ENCODE peak calls at places on chromosomes 6 and 20, in four cellular contexts. Y is H9, J is astrocyte, X is PC-3. Z is an unnamed sample.

GRCh38 chr20:25017257-25017803 is 24.8 kb upstream of the APMAP start:
- DNase-seq in J (no peak), Y (peak), X (peak), Z (no peak)

GRCh38 chr6:19849736-19850135 is 12.6 kb downstream of the ID4 start:
- DNase-seq in J (no peak), X (no peak), Y (no peak), Z (no peak)

GRCh38 chr6:1463751-1464397 is 74.5 kb downstream of the FOXF2 start:
- DNase-seq in Y (no peak), J (no peak), X (no peak), Z (no peak)

GRCh38 chr6:25874118-25874517 is at the start of gene SLC17A3:
- DNase-seq in J (no peak), X (no peak), Y (no peak), Z (no peak)

GRCh38 chr20:18058661-18059467 is 1.1 kb upstream of the OVOL2 start:
- DNase-seq in J (no peak), Y (peak), X (peak), Z (no peak)

GRCh38 chr20:48215536-48215935 is 430.3 kb upstream of the SULF2 start:
- DNase-seq in Y (peak), X (peak), J (no peak), Z (no peak)

GRCh38 chr6:24858154-24858801 is 59.6 kb upstream of the ARMH2 start:
- DNase-seq in J (no peak), X (peak), Y (no peak), Z (peak)

GRCh38 chr20:52905235-52905634 is 66.9 kb upstream of the TSHZ2 start:
- DNase-seq in X (no peak), J (no peak), Y (no peak), Z (no peak)

GRCh38 chr20:440636-441035 is 21.7 kb downstream of the TBC1D20 start:
- DNase-seq in Y (no peak), J (peak), X (no peak), Z (no peak)

GRCh38 chr6:121430514-121431460 is 4.7 kb upstream of the GJA1 start:
- DNase-seq in Y (no peak), X (peak), J (no peak), Z (no peak)

GRCh38 chr6:16057411-16057810 is 71.5 kb upstream of the MYLIP start:
- DNase-seq in X (peak), J (no peak), Y (no peak), Z (no peak)

GRCh38 chr6:16060039-16060438 is 68.8 kb upstream of the MYLIP start:
- DNase-seq in Y (peak), J (no peak), X (no peak), Z (peak)

GRCh38 chr6:16058188-16058780 is 70.6 kb upstream of the MYLIP start:
- DNase-seq in J (no peak), X (no peak), Y (no peak), Z (no peak)

GRCh38 chr6:16061833-16062232 is 67.1 kb upstream of the MYLIP start:
- DNase-seq in Y (no peak), X (no peak), J (no peak), Z (no peak)

DNA sequence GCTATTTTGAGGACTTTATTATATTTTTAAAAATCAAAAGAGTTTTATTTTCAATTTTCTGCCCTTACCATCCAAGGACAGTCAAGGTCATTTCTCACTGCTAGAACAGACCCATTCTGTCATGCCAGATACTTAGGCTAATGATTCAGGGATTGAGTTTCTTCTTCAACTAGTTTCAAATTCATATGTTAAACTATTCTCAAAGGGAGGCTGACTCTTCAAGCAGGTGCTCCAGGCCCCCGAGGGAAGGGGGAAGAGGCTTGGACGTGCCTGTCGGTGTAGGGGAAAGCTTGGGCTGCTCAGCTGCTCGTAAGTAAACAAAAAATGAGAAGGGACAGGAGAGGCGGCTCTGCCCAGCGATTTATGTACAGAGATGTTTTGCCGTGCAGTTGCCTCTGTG is 69.4 kb upstream of the MYLIP start:
- DNase-seq in J (no peak), Y (peak), X (no peak), Z (no peak)
- H3K4me2 ChIP-seq in J (no peak), Y (peak), X (peak), Z (no peak)

GRCh38 chr20:44182135-44182765 is 4.7 kb downstream of the JPH2 start:
- DNase-seq in Y (no peak), J (no peak), X (no peak), Z (no peak)

GRCh38 chr20:44185574-44185973 is 1.4 kb downstream of the JPH2 start:
- DNase-seq in J (no peak), Y (no peak), X (no peak), Z (no peak)

GRCh38 chr20:44182863-44183262 is 4.1 kb downstream of the JPH2 start:
- DNase-seq in J (no peak), X (no peak), Y (no peak), Z (no peak)

GRCh38 chr20:44181611-44182010 is 5.4 kb downstream of the JPH2 start:
- DNase-seq in J (no peak), X (no peak), Y (no peak), Z (no peak)

DNA sequence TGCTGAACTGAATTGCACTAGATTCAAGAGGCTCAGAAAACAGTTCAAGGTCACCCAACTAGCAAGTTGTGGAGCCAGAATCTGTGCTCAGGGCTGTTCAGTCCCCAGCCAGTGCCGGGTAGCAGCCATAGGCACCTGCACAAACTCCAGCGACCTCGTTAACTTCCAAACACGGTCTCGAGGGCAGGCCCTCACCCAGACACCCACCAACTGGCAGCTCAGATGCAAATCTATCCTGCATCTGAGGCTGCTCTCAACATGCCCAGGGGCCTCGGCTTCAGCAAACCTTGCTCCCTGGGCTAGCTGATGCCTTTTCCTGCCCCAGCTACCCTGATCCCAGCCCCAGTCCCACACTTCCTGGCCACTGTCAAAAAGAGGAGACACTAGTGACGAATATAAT is 3.7 kb downstream of the JPH2 start:
- DNase-seq in Y (no peak), X (no peak), J (no peak), Z (no peak)
- H3K4me2 ChIP-seq in Y (no peak), X (no peak), J (no peak), Z (no peak)

DNA sequence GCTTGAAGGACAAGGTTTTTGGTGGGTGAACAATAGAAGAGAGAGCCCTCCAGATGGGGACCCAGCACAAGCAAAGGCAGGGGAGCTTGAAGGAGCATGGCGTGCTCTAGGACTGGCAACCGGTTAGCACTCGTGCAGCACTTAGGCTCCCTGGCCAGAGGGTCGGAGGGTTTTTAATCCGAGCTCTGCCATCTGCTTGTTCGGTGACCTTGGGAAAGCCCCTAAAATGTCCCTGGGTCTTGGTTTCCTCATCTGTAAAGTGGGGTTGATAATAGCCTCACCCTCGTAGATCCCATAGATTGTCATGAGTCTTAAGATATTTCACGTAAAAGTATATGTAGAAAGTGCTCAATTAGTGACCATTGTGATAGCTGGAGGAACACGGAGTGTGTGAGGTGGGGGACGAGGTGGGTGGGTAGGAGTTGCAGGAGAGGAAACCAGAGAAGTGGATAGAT is 16.6 kb upstream of the HCK start:
- DNase-seq in X (no peak), J (no peak), Y (no peak), Z (peak)
- H3K4me2 ChIP-seq in X (no peak), J (no peak), Y (no peak), Z (no peak)

DNA sequence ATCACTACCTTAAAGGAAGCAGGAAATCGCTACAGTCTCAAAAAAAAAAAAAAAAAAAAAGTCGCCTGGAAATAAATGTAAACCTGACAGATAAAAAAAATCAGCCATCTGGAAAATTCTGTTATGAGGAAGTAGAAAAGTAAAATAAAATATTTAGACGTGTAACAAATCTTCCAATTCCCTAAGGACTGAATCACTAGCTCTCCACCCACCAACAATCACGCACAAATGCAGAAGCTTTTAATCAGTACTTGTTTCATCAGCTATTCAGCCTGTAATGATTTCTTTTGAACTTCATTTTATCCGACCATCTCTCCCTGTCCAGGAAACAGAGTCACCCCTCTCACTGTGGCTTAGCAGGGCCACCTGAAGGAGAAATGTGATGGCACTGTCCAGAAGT is 59.0 kb downstream of the SLC23A2 start:
- DNase-seq in X (no peak), Y (no peak), J (peak), Z (peak)
- H3K4me2 ChIP-seq in X (no peak), Y (no peak), J (no peak), Z (peak)

DNA sequence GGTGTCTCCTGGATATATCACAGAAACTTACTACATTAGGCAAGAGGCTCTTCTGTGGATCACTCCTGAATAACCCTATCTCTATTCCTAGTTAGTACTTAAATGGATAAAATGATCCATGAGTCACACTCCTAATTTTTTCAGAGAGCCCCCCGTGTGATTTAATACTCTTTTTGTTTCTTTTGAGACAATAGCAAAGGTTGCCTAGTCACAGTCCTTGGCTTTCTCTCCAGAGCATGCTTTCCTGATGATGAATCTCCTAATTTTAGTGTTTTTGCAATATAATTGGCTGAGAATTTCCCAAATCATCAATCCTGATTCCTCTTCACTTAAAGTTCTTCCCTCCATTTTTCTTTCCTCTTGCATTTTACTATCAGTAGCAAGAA is 60.5 kb downstream of the MRAP2 start:
- DNase-seq in X (no peak), Y (no peak), J (peak), Z (no peak)
- H3K4me2 ChIP-seq in X (no peak), Y (no peak), J (no peak), Z (peak)

DNA sequence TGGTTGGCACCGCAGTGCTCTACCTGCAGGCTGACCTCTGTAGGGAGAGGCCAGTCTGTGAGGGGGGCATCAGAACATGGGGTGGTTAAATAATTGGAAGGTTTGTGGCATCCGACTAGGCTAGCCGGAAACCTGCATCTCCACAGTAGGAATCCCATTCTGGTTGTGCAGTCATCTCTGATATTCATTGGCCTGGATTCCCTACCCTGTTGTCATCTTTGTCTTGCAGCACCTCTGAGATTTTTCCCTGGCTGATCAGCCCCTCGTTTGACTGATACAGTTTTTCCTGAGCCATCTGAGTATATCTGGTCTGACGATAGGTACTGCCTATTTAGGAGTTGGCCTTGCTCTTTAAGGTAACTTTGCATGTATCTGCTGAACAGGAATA is 259.4 kb downstream of the TMEM242 start:
- DNase-seq in Y (no peak), X (no peak), J (no peak), Z (no peak)
- H3K4me2 ChIP-seq in Y (no peak), X (peak), J (no peak), Z (no peak)

GRCh38 chr20:56383334-56383733 is 8.7 kb downstream of the AURKA start:
- DNase-seq in Y (no peak), X (no peak), J (no peak), Z (no peak)
- H3K4me2 ChIP-seq in Y (no peak), X (no peak), J (no peak), Z (no peak)

GRCh38 chr6:68160348-68160747 is 474.7 kb upstream of the ADGRB3 start:
- DNase-seq in J (no peak), X (no peak), Y (no peak), Z (no peak)
- H3K4me2 ChIP-seq in J (no peak), X (no peak), Y (no peak), Z (no peak)

Z was measured in OCI-LY7.